ENCODE peak calls at places on chromosomes 4 and X, in four cellular contexts. F is SK-N-SH, S is GM12878, L is GM12891. A is an unnamed sample.

GRCh38 chrX:38561951-38562719 is 793 bp downstream of the TSPAN7 start:
- DNase-seq in F (peak), S (no peak), L (no peak), A (no peak)

GRCh38 chr4:67158669-67159068 is 386.6 kb downstream of the CENPC start:
- DNase-seq in L (no peak), S (no peak), F (no peak), A (no peak)

GRCh38 chr4:150302553-150302952 is 224.3 kb downstream of the DCLK2 start:
- DNase-seq in S (no peak), L (no peak), F (no peak), A (no peak)

GRCh38 chrX:38664285-38664684 is 102.9 kb downstream of the TSPAN7 start:
- DNase-seq in L (no peak), F (peak), S (no peak), A (no peak)

GRCh38 chrX:116204947-116205346 is 34.4 kb downstream of the AGTR2 start:
- DNase-seq in L (no peak), S (no peak), F (peak), A (no peak)

GRCh38 chr4:121938282-121939092 is 13.4 kb downstream of the TRPC3 start:
- DNase-seq in F (no peak), S (no peak), L (no peak), A (no peak)

GRCh38 chrX:39162322-39162721 is 361.1 kb downstream of the MID1IP1 start:
- DNase-seq in L (no peak), F (no peak), S (no peak), A (no peak)

GRCh38 chr4:102809190-102809589 is 18.2 kb downstream of the UBE2D3 start:
- DNase-seq in S (no peak), F (no peak), L (no peak), A (no peak)

GRCh38 chrX:136397001-136397400 is 90.7 kb upstream of the BRS3 start:
- DNase-seq in F (no peak), L (no peak), S (no peak), A (no peak)

GRCh38 chrX:69066966-69067525 is 98.2 kb downstream of the PJA1 start:
- DNase-seq in F (no peak), L (no peak), S (no peak), A (no peak)

GRCh38 chrX:129781134-129782014 is 1.6 kb downstream of the SASH3 start:
- DNase-seq in S (peak), F (no peak), L (peak), A (peak)

GRCh38 chr4:159946983-159947645 is 844.2 kb downstream of the RAPGEF2 start:
- DNase-seq in S (peak), L (no peak), F (peak), A (no peak)

GRCh38 chr4:186621959-186622553 is 66.7 kb upstream of the MTNR1A start:
- DNase-seq in L (no peak), S (no peak), F (no peak), A (no peak)

GRCh38 chr4:144611850-144612249 is 34.1 kb upstream of the HHIP start:
- DNase-seq in F (peak), S (no peak), L (no peak), A (peak)

GRCh38 chr4:36243355-36244256 is 708 bp downstream of the ARAP2 start:
- DNase-seq in S (no peak), L (no peak), F (peak), A (no peak)

GRCh38 chr4:95165926-95166524 is 382.7 kb downstream of the UNC5C start:
- DNase-seq in F (peak), S (peak), L (peak), A (no peak)

GRCh38 chrX:76918033-76918432 is 490.5 kb downstream of the MAGEE1 start:
- DNase-seq in S (no peak), F (no peak), L (no peak), A (no peak)

GRCh38 chr4:2337896-2338295 is 76.0 kb upstream of the MXD4 start:
- DNase-seq in F (no peak), L (no peak), S (no peak), A (no peak)
- TF ChIP-seq TAF1 in F (no peak), L (no peak), S (no peak), A (no peak)

GRCh38 chr4:140744421-140744820 is 11.8 kb downstream of the TBC1D9 start:
- DNase-seq in F (no peak), S (no peak), L (no peak), A (no peak)

GRCh38 chr4:140740422-140740821 is 15.8 kb downstream of the TBC1D9 start:
- DNase-seq in S (no peak), F (no peak), L (no peak), A (no peak)

GRCh38 chr4:140740906-140741670 is 15.1 kb downstream of the TBC1D9 start:
- DNase-seq in F (no peak), S (no peak), L (no peak), A (no peak)

GRCh38 chr4:140742838-140743193 is 13.4 kb downstream of the TBC1D9 start:
- DNase-seq in L (no peak), F (no peak), S (no peak), A (no peak)

DNA sequence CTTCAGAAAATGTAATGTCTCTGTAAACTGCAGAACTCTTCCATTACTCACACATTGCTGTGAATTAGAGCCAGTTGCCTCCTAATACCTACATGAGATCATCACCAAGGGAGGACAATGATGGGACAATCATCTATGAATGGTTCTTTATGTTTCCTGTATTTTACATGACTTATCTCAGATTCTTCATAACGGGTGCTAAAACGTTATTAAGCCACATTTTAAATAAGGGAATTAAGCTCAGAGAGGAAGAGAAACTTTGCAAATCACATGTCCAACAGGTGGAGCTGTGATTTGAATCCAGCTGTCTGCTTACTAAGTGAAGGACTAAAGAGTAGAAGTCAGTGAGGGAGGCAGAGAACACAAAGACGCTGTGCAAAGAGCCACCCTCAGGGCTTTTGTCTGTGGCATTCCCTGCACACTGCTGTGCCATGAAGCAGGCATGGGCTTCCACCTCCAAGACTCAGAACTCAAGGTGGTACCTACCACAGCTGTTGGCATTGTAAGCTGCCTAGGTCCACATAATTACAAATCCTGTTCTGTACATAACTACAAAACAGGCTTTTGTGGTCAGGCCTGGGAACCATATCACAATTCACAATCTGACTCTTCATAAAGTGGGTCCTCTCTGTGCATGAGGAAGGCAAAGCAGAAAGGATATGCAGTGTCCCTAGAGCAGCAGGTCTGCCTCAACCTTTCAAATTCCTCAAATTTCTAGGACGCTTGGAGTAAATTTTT is 12.8 kb downstream of the TBC1D9 start:
- DNase-seq in S (peak), F (peak), L (no peak), A (no peak)
- TF ChIP-seq TAF1 in S (no peak), F (no peak), L (no peak), A (no peak)

GRCh38 chr4:63729519-63729918 is 679.7 kb downstream of the TECRL start:
- DNase-seq in F (no peak), S (no peak), L (no peak), A (no peak)

DNA sequence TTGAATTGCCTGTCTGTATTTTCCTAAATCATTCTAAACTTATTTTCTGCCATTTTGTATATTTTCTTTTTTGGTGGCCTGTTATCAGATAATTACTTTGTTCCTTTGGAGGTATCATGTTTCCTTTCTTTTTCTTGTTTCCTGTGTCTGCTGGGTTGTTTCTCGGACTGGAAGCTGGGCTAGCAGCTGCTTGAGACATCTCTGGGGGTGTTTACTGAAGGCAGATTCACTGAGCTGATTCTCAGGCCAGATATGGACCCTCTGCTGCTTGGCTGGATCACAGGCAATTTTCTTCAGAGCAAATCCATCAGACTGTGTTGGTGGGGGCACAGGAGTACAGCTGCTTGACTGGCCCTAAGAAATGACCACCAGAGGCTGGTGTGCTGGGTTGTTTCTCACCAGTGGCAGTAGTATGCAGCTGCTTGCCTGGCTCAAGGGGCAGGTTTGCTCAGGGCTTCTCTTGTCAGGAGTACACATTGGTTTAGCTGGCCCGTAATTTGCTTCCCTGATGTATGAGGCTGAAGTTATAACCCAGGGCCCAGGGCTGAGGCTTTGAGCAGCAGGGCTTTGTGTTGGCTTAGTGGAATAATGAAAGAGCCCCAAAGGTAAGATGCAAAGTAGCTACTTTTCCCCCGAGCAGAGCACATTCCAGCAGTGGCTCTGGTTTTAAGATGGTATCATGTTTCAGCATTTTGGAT is 680.6 kb downstream of the TECRL start:
- DNase-seq in F (no peak), L (no peak), S (no peak), A (no peak)
- TF ChIP-seq TAF1 in F (no peak), L (no peak), S (no peak), A (no peak)

GRCh38 chrX:47941423-47941822 is 62.4 kb downstream of the ZNF182 start:
- DNase-seq in L (no peak), S (no peak), F (no peak), A (no peak)

GRCh38 chrX:47936224-47936939 is 67.4 kb downstream of the ZNF182 start:
- DNase-seq in F (no peak), L (no peak), S (no peak), A (no peak)

GRCh38 chrX:47940448-47940847 is 63.3 kb downstream of the ZNF182 start:
- DNase-seq in L (no peak), F (no peak), S (no peak), A (no peak)

GRCh38 chrX:47936940-47937317 is 66.9 kb downstream of the ZNF182 start:
- DNase-seq in F (no peak), L (no peak), S (no peak), A (no peak)
- TF ChIP-seq TAF1 in F (no peak), L (no peak), S (no peak), A (no peak)

GRCh38 chr4:141153751-141154510 is 20.7 kb upstream of the RNF150 start:
- DNase-seq in S (no peak), L (no peak), F (peak), A (no peak)
- TF ChIP-seq TAF1 in S (no peak), L (no peak), F (no peak), A (no peak)

GRCh38 chr4:7158081-7158750 is 34.1 kb upstream of the SORCS2 start:
- DNase-seq in L (no peak), S (no peak), F (no peak), A (no peak)
- TF ChIP-seq TAF1 in L (no peak), S (no peak), F (no peak), A (no peak)

A was measured in GM12892.